ENCODE peak calls at places on chromosomes 2 and 18, in seven cellular contexts. A is KG1, X is HuH-7.5, G is brain microvascular endothelial cell, H is GOT3, V is LHCN-M2, T is foreskin fibroblast. P is an unnamed sample.

GRCh38 chr2:130872276-130873125 is 35.8 kb downstream of the ARHGEF4 start:
- DNase-seq in A (no peak), X (no peak), G (no peak), H (no peak), V (no peak), T (no peak), P (no peak)

GRCh38 chr2:219954331-219954730 is 326.9 kb downstream of the SLC4A3 start:
- DNase-seq in A (no peak), X (no peak), G (no peak), H (no peak), V (no peak), T (no peak), P (peak)

GRCh38 chr2:27041708-27042107 is 8.9 kb downstream of the TMEM214 start:
- DNase-seq in A (no peak), X (no peak), G (no peak), H (no peak), V (no peak), T (no peak), P (no peak)

GRCh38 chr18:44679912-44680270 is 797 bp upstream of the SETBP1 start:
- DNase-seq in A (no peak), X (no peak), G (no peak), H (no peak), V (peak), T (no peak), P (peak)

GRCh38 chr2:159891917-159892691 is 94.1 kb upstream of the CD302 start:
- DNase-seq in A (no peak), X (no peak), G (peak), H (no peak), V (peak), T (peak), P (peak)

GRCh38 chr2:188293601-188294482 is 2.2 kb downstream of the GULP1 start:
- DNase-seq in A (no peak), X (peak), G (peak), H (no peak), V (peak), T (peak), P (peak)

GRCh38 chr2:26778076-26778475 is 7.8 kb upstream of the CENPA start:
- DNase-seq in A (no peak), X (no peak), G (no peak), H (no peak), V (no peak), T (no peak), P (no peak)

GRCh38 chr18:3649559-3650426 is 199.8 kb downstream of the TGIF1 start:
- DNase-seq in A (no peak), X (no peak), G (peak), H (no peak), V (peak), T (peak), P (peak)

GRCh38 chr2:241063093-241063551 is 39.0 kb downstream of the MTERF4 start:
- DNase-seq in A (no peak), X (no peak), G (no peak), H (no peak), V (no peak), T (no peak), P (no peak)

P was measured in EL.